ENCODE peak calls at places on chromosomes 5 and 9, in four cellular contexts. C is H1, Q is HepG2, W is GM12878. H is an unnamed sample.

GRCh38 chr9:95089257-95089873 is 228.1 kb downstream of the FANCC start:
- DNase-seq in C (no peak), Q (no peak), W (no peak), H (no peak)

GRCh38 chr9:136244116-136244775 is 1.4 kb downstream of the QSOX2 start:
- DNase-seq in C (no peak), Q (peak), W (peak), H (no peak)

GRCh38 chr5:122844136-122844915 is 1.1 kb upstream of the SNX24 start:
- DNase-seq in W (no peak), Q (peak), C (no peak), H (no peak)

GRCh38 chr5:168086104-168086610 is 205.3 kb upstream of the WWC1 start:
- DNase-seq in C (no peak), Q (peak), W (no peak), H (no peak)

GRCh38 chr9:18799420-18799819 is 233.6 kb downstream of the SAXO1 start:
- DNase-seq in W (no peak), C (no peak), Q (no peak), H (no peak)

GRCh38 chr5:107869459-107870115 is 198.8 kb upstream of the EFNA5 start:
- DNase-seq in Q (no peak), W (no peak), C (no peak), H (no peak)

GRCh38 chr5:167857321-167857720 is 434.1 kb upstream of the WWC1 start:
- DNase-seq in C (no peak), W (no peak), Q (no peak), H (no peak)

GRCh38 chr5:73862796-73863195 is 236.8 kb downstream of the ARHGEF28 start:
- DNase-seq in C (no peak), W (no peak), Q (no peak), H (no peak)

GRCh38 chr9:129105857-129106694 is 4.5 kb downstream of the CRAT start:
- DNase-seq in Q (no peak), C (no peak), W (no peak), H (no peak)

GRCh38 chr5:81045389-81045807 is 85.2 kb downstream of the RASGRF2 start:
- DNase-seq in C (no peak), W (no peak), Q (peak), H (no peak)

GRCh38 chr5:3099526-3099925 is 348.0 kb upstream of the IRX2 start:
- DNase-seq in C (no peak), W (no peak), Q (no peak), H (no peak)

GRCh38 chr5:176608937-176609723 is 826 bp downstream of the GPRIN1 start:
- DNase-seq in C (no peak), Q (no peak), W (no peak), H (no peak)

GRCh38 chr5:112174959-112175594 is 244.0 kb downstream of the EPB41L4A start:
- DNase-seq in W (no peak), Q (peak), C (no peak), H (peak)

GRCh38 chr5:135600141-135600570 is 21.4 kb upstream of the CXCL14 start:
- DNase-seq in W (no peak), C (peak), Q (no peak), H (no peak)

GRCh38 chr5:56585466-56585865 is 229.9 kb upstream of the MAP3K1 start:
- DNase-seq in Q (no peak), W (no peak), C (no peak), H (no peak)

GRCh38 chr5:168251308-168251707 is 40.1 kb upstream of the WWC1 start:
- DNase-seq in C (no peak), Q (no peak), W (no peak), H (no peak)

GRCh38 chr5:35924122-35924949 is 14.1 kb downstream of the CAPSL start:
- DNase-seq in C (no peak), Q (no peak), W (no peak), H (no peak)

GRCh38 chr5:24850911-24851310 is 206.1 kb upstream of the CDH10 start:
- DNase-seq in Q (no peak), C (no peak), W (no peak), H (no peak)

GRCh38 chr5:79474416-79475173 is 39.3 kb downstream of the HOMER1 start:
- DNase-seq in W (no peak), C (no peak), Q (no peak), H (no peak)

GRCh38 chr9:91421022-91421765 is 2.4 kb downstream of the NFIL3 start:
- DNase-seq in C (peak), W (no peak), Q (peak), H (peak)

GRCh38 chr9:136075881-136076678 is 19.0 kb downstream of the NACC2 start:
- DNase-seq in W (no peak), Q (no peak), C (no peak), H (no peak)

GRCh38 chr9:113221800-113222481 is 597 bp downstream of the SLC31A1 start:
- DNase-seq in Q (peak), C (no peak), W (no peak), H (peak)

GRCh38 chr9:89730715-89731114 is 125.9 kb downstream of the GADD45G start:
- DNase-seq in W (no peak), C (no peak), Q (peak), H (no peak)

GRCh38 chr9:5714501-5715401 is 85.8 kb downstream of the RIC1 start:
- DNase-seq in W (no peak), C (no peak), Q (peak), H (no peak)

GRCh38 chr5:126417178-126417577 is 6.0 kb upstream of the GRAMD2B start:
- DNase-seq in Q (no peak), C (no peak), W (no peak), H (no peak)

GRCh38 chr5:151155149-151155776 is 2.3 kb downstream of the ANXA6 start:
- DNase-seq in W (peak), Q (no peak), C (no peak), H (no peak)

GRCh38 chr5:108670591-108671335 is 76.9 kb upstream of the FER start:
- DNase-seq in W (no peak), Q (no peak), C (no peak), H (no peak)

GRCh38 chr9:17293685-17294084 is 158.8 kb downstream of the CNTLN start:
- DNase-seq in Q (no peak), W (no peak), C (no peak), H (no peak)

GRCh38 chr5:72498284-72498683 is 8.9 kb downstream of the ZNF366 start:
- DNase-seq in Q (no peak), C (no peak), W (no peak), H (no peak)

GRCh38 chr5:2810644-2811043 is 59.2 kb upstream of the IRX2 start:
- DNase-seq in Q (no peak), W (no peak), C (no peak), H (no peak)

GRCh38 chr9:72476100-72476499 is 45.3 kb upstream of the TMC1 start:
- DNase-seq in Q (no peak), C (no peak), W (no peak), H (no peak)

GRCh38 chr5:140800816-140801493 is at the start of gene PCDHA3:
- DNase-seq in Q (peak), C (no peak), W (no peak), H (no peak)

GRCh38 chr9:21812945-21813568 is 10.6 kb downstream of the MTAP start:
- DNase-seq in W (no peak), Q (peak), C (peak), H (peak)

GRCh38 chr9:22154064-22154463 is 145.0 kb upstream of the CDKN2B start:
- DNase-seq in W (no peak), C (no peak), Q (no peak), H (no peak)

GRCh38 chr9:10008101-10008799 is 604.6 kb downstream of the PTPRD start:
- DNase-seq in Q (no peak), C (no peak), W (no peak), H (no peak)

GRCh38 chr5:94968507-94969095 is 316.3 kb downstream of the MCTP1 start:
- DNase-seq in W (peak), Q (peak), C (no peak), H (peak)

GRCh38 chr9:75083188-75083976 is 4.6 kb downstream of the NMRK1 start:
- DNase-seq in W (no peak), C (peak), Q (peak), H (no peak)

GRCh38 chr5:160432188-160432587 is 10.5 kb downstream of the PTTG1 start:
- DNase-seq in Q (no peak), W (no peak), C (no peak), H (no peak)

GRCh38 chr5:160436017-160436416 is 14.4 kb downstream of the PTTG1 start:
- DNase-seq in Q (no peak), W (no peak), C (no peak), H (no peak)

GRCh38 chr5:160432815-160433214 is 11.2 kb downstream of the PTTG1 start:
- DNase-seq in C (no peak), W (no peak), Q (no peak), H (no peak)

GRCh38 chr5:160438316-160439204 is 16.9 kb downstream of the PTTG1 start:
- DNase-seq in Q (peak), C (peak), W (peak), H (peak)

GRCh38 chr5:160434022-160434531 is 12.4 kb downstream of the PTTG1 start:
- DNase-seq in W (peak), Q (peak), C (no peak), H (no peak)
- TF ChIP-seq TCF12 in W (no peak), Q (no peak), C (no peak), H (no peak)

DNA sequence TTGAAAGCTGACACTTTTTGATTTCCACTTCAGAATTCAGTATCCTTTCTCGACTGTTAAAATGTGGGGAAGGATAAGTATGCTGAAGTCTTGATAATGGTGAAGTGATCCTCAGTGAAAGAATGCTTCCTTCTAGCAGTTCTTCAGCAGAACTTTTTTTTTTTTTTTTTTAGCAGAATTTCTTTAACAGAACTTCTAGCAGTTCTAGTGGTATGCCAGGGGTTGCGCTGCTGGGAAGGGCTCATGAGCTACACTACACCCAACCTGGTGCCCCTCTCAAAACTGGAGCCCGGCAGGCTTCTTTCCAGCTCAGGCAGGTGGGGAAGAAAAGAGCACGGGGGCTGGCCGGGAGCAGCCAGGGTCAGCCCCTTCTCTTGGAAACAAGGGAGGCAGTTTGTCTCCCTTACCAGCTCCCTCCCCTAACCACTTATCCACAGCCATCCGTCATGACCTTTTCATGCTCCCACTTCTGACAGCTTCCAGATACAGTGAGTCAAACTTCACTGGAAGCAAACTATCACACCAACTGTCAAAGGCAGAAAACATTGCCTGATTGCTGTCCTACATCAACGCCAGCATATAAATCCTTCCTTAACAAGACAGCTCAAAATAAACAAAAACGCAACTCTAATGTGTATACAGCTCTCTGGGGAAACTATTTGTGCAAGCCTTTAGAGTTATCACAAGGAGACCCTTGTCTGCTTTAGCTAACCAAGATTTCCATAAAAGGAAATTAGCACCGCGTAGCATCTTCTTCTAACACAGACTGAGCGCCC is 211.5 kb downstream of the GAPVD1 start:
- DNase-seq in W (no peak), C (no peak), Q (peak), H (peak)
- TF ChIP-seq TCF12 in W (no peak), C (no peak), Q (no peak), H (peak)

DNA sequence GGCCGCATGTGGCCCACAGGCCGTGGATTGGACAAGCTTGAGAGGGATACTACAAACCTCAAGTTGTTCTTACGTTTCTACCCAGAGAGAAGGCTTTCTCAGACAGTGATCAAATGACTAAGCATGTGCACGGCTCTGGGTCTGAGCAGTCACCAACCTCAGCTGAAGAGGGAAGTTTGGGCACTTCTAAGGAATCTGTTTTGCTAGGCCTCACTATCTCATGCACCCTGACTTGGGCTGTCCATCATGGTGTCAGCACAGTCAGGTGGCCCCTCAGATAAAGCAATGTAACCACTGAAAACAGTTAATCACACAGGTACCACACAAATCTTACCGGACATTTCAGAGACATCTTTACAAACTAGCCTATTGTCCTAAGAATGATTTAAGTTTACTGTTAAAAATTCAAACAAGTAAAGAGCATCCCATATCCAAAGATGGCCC is 24.6 kb downstream of the CSF2 start:
- DNase-seq in W (peak), C (no peak), Q (no peak), H (no peak)
- TF ChIP-seq TCF12 in W (no peak), C (no peak), Q (no peak), H (no peak)

DNA sequence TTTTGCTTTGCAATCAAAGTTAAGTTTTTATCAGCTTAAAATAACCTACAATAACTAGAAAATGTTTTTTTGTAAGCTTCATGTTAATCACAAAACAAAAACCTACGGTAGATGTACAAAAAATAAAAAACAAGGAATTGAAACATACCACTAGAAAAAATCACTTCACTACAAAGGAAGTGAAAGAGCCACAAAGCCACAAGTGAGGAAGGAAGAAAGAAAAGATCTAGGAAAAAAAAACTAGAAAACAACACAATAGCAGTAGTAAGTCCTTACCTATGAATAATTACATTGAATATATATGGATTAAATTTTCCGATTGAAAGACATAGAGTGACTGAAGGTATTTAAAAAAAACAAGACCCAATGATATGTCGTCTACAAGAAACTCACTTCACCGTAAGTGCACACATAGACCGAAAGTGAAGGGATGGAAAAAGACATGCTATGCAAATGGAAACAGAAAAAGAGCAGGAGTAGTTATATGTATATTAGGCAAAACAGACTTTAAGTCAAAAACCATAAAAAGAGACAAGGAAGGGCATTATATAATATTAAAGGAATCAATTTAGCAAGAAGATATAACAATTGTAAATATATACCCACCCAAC is 13.4 kb upstream of the ZDHHC21 start:
- DNase-seq in C (no peak), W (no peak), Q (no peak), H (no peak)
- TF ChIP-seq TCF12 in C (no peak), W (no peak), Q (no peak), H (no peak)

GRCh38 chr9:130837644-130838043 is 2.6 kb downstream of the ABL1 start:
- DNase-seq in C (no peak), Q (no peak), W (no peak), H (no peak)

GRCh38 chr9:130834371-130835311 is at the start of gene ABL1:
- DNase-seq in Q (peak), W (peak), C (peak), H (peak)

GRCh38 chr9:130839237-130840111 is 4.4 kb downstream of the ABL1 start:
- DNase-seq in Q (no peak), C (no peak), W (no peak), H (no peak)

GRCh38 chr9:130835441-130836298 is 616 bp downstream of the ABL1 start:
- DNase-seq in W (no peak), C (peak), Q (no peak), H (peak)

DNA sequence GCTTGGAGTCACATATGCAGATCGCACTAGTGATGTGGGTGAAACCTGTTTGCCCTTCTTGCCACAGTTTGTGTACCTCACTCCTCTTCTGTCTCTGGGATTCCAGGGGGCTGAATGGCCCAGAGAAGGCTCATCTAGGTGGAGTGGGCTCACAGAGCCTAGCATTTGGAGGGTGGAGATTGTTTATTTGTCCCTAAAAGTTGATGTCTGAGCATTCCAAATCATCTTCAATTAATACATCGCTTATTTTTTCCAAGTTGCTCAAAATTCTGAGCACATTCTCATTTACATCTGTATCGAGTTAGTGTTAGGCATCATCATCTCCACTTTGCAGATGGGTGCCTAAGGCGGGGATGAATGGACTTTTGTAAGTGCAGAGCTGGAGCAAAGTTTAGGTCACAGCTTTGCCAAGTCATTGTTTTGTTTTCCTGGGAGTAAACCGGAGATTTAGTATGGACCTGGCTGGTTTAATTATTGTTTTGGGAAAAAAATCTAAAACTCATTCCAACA is 2.0 kb downstream of the ABL1 start:
- DNase-seq in C (no peak), W (no peak), Q (peak), H (peak)
- TF ChIP-seq TCF12 in C (no peak), W (no peak), Q (no peak), H (peak)

GRCh38 chr9:23819403-23819802 is 6.6 kb downstream of the ELAVL2 start:
- DNase-seq in W (no peak), Q (no peak), C (no peak), H (no peak)

GRCh38 chr9:23822331-23823169 is 3.5 kb downstream of the ELAVL2 start:
- DNase-seq in W (no peak), C (peak), Q (no peak), H (peak)

GRCh38 chr9:23824241-23825142 is 1.5 kb downstream of the ELAVL2 start:
- DNase-seq in Q (no peak), W (no peak), C (peak), H (peak)

GRCh38 chr9:23820731-23821399 is 5.2 kb downstream of the ELAVL2 start:
- DNase-seq in W (no peak), Q (no peak), C (peak), H (peak)

GRCh38 chr9:23821400-23822181 is 4.4 kb downstream of the ELAVL2 start:
- DNase-seq in W (no peak), C (peak), Q (no peak), H (peak)
- TF ChIP-seq TCF12 in W (no peak), C (no peak), Q (no peak), H (no peak)

GRCh38 chr5:40437452-40437861 is 242.3 kb upstream of the PTGER4 start:
- DNase-seq in C (no peak), Q (no peak), W (no peak), H (no peak)
- TF ChIP-seq TCF12 in C (no peak), Q (no peak), W (no peak), H (no peak)

DNA sequence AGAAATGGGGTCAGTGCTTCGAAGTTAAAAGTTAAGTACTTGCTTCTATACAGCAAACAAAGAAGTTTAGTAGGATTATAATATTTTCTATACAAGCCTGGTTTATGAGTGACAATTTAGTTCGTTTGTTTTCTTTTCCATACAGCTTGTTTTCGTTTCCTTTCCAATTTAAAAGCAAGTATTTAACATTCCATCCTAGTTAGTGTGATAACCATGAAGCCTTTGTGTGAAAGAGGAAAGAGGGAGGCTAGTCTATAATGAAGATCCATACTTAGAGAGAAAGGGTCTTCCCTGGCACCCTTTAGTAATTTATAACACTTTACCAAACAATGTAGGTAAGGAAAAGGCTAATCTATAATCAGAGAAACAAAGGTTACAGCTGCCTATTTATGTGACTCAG is 51.0 kb downstream of the SLC1A1 start:
- DNase-seq in C (no peak), W (no peak), Q (no peak), H (no peak)
- TF ChIP-seq TCF12 in C (no peak), W (no peak), Q (no peak), H (no peak)

GRCh38 chr9:87599901-87600610 is 102.4 kb downstream of the DAPK1 start:
- DNase-seq in C (no peak), W (no peak), Q (peak), H (no peak)
- TF ChIP-seq TCF12 in C (no peak), W (no peak), Q (no peak), H (no peak)

H was measured in SK-N-SH.